ENCODE peak calls at places on chromosomes 11 and 22, in ten cellular contexts. W, K, B, D, H, G, Q, U, O and C are unnamed samples.

GRCh38 chr11:88814076-88814475 is 251.7 kb downstream of the GRM5 start:
- DNase-seq in W (no peak), K (no peak), B (no peak), D (no peak), H (no peak), G (no peak), Q (no peak), U (no peak), O (no peak), C (no peak)

GRCh38 chr11:69721745-69722144 is 17.9 kb upstream of the FGF19 start:
- DNase-seq in W (no peak), K (no peak), B (peak), D (no peak), H (peak), G (no peak), Q (no peak), U (no peak), O (no peak), C (no peak)

GRCh38 chr11:76265771-76266241 is 59.5 kb upstream of the WNT11 start:
- DNase-seq in W (no peak), K (no peak), B (no peak), D (no peak), H (peak), G (peak), Q (peak), U (no peak), O (no peak), C (no peak)

GRCh38 chr11:116738975-116739374 is 33.8 kb downstream of the BUD13 start:
- DNase-seq in W (no peak), K (no peak), B (no peak), D (peak), H (no peak), G (no peak), Q (no peak), U (no peak), O (no peak), C (no peak)

GRCh38 chr11:107408762-107409200 is 48.8 kb downstream of the CWF19L2 start:
- DNase-seq in W (no peak), K (no peak), B (no peak), D (no peak), H (no peak), G (no peak), Q (no peak), U (no peak), O (no peak), C (no peak)

GRCh38 chr11:79189604-79190003 is 251.2 kb downstream of the TENM4 start:
- DNase-seq in W (no peak), K (no peak), B (no peak), D (no peak), H (peak), G (no peak), Q (no peak), U (no peak), O (no peak), C (no peak)

GRCh38 chr11:8063319-8063718 is 17.7 kb upstream of the TUB start:
- DNase-seq in W (no peak), K (no peak), B (no peak), D (peak), H (no peak), G (no peak), Q (peak), U (no peak), O (no peak), C (no peak)

GRCh38 chr22:42642801-42643631 is 2.6 kb upstream of the ATP5MGL start:
- DNase-seq in W (no peak), K (no peak), B (peak), D (no peak), H (no peak), G (no peak), Q (no peak), U (no peak), O (no peak), C (no peak)

GRCh38 chr11:8531312-8531711 is 62.7 kb downstream of the STK33 start:
- DNase-seq in W (no peak), K (no peak), B (peak), D (no peak), H (no peak), G (no peak), Q (peak), U (no peak), O (no peak), C (no peak)

GRCh38 chr11:90309693-90310092 is 86.8 kb upstream of the CHORDC1 start:
- DNase-seq in W (no peak), K (no peak), B (no peak), D (no peak), H (no peak), G (no peak), Q (no peak), U (no peak), O (no peak), C (no peak)

GRCh38 chr11:55707029-55707428 is 45.0 kb downstream of the OR4C6 start:
- DNase-seq in W (no peak), K (no peak), B (peak), D (no peak), H (no peak), G (no peak), Q (peak), U (no peak), O (no peak), C (peak)

GRCh38 chr22:32255726-32256125 is 579 bp upstream of the SLC5A4 start:
- DNase-seq in W (no peak), K (no peak), B (no peak), D (no peak), H (no peak), G (no peak), Q (no peak), U (no peak), O (no peak), C (no peak)

DNA sequence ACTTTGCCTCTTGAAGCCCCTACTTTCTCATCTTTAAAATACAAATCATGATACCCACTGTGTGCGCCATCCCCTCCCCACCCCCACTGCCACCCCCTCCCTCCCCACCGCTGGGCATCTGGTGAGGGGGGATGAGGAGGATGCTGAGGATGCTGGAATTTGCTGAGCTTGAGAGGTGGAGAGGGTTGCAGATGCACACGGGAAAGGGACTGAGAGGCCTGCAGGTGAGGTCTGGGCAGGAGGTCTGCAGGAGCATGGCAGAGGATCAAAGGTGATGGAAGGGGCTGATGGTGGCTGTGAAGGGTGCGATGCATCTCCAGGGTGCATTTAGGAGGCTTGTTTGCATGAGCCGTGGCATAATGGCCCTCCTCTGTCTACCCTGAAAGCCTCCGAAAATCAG is 7.6 kb upstream of the TBC1D22A start:
- DNase-seq in W (no peak), K (no peak), B (no peak), D (no peak), H (no peak), G (no peak), Q (no peak), U (no peak), O (no peak), C (no peak)
- H3K27ac ChIP-seq in W (peak), K (peak), B (no peak), D (no peak), H (peak), G (peak), Q (no peak), U (no peak), O (no peak), C (no peak)

DNA sequence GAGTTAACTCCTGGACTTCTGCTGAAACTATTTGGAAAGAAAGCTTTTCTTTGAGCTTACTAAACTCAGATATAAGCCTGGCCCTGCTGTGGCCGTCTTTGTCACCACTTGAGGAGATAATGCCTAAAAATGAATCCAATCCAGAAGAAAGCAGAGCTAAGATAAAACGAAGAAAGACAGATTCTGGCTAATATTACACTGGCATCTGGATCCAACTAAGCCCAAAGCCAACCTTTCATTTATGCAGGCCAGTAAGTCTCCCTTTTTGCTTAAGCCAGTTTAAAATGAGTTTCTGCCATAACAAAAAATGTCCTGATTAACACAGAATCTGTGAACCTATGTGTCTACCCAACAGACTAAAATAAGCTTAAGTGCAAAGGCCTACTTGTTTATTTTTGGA is 34.5 kb downstream of the PIK3C2A start:
- DNase-seq in W (no peak), K (no peak), B (no peak), D (no peak), H (no peak), G (no peak), Q (no peak), U (no peak), O (no peak), C (no peak)
- H3K27ac ChIP-seq in W (no peak), K (no peak), B (peak), D (no peak), H (no peak), G (no peak), Q (peak), U (no peak), O (no peak), C (no peak)

GRCh38 chr11:130781906-130782305 is 134.4 kb downstream of the SNX19 start:
- DNase-seq in W (no peak), K (no peak), B (no peak), D (peak), H (no peak), G (no peak), Q (no peak), U (no peak), O (no peak), C (peak)
- H3K27ac ChIP-seq in W (peak), K (peak), B (no peak), D (no peak), H (no peak), G (peak), Q (no peak), U (no peak), O (no peak), C (peak)

DNA sequence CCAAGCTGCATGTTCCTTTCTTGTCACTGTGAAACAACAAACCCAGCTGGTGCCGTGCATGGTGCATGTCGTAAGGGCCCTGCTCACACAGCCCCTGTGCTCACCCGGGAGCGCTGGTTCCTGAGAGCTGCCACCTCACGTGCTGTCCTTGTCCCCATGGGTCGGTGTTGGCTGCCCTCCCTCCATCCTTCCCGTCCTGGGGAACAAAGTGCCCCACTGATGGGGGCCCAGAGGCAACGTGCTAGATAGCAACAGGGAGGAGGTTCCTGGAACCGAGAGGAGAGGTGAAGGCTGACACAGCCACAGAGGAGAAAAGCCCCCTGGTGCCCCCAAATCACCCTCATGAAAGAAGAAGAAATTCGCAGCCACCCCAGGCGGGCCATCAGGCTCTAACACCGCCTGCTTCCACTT is 56.6 kb upstream of the SLC22A12 start:
- DNase-seq in W (no peak), K (no peak), B (no peak), D (no peak), H (no peak), G (no peak), Q (no peak), U (no peak), O (no peak), C (no peak)
- H3K27ac ChIP-seq in W (no peak), K (no peak), B (no peak), D (no peak), H (no peak), G (no peak), Q (no peak), U (no peak), O (no peak), C (no peak)

DNA sequence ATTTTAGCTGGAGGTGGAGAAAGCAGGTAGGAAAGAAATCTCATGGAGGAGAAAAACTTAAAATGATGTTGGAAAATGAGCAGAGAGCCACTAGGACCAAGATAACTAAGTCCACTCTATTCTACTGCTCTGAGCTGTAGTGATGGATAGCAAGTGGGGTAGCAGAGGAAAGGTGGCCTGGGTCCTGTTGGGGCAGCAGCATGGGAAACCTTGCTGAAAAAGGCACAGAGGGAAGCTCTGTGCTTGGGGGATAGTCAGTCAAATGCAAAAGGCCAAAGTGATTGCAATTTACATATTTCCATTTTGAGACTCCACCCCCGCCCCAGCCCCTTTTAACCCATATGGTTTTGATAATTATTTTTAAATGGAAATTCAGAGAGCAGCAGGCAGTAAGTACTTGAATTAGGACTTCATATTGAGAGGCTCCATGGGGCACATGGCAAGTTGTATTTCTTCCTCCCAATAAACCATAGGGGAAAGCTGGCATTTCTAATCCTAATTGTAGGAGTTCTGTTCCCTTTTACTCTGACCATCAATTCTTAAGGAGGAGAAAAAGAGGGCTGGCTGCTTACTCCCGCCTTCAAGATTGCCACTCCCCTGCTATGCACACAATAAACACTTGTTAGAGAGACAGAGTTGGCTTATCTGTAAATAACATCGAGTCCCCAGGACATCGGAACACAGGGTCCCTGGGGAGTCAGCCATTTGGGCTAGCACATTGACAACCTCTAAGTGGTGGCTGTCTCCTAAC is 1341.5 kb upstream of the TENM4 start:
- DNase-seq in W (no peak), K (no peak), B (peak), D (no peak), H (no peak), G (no peak), Q (no peak), U (peak), O (no peak), C (no peak)
- H3K27ac ChIP-seq in W (no peak), K (no peak), B (no peak), D (no peak), H (no peak), G (no peak), Q (no peak), U (no peak), O (no peak), C (no peak)

DNA sequence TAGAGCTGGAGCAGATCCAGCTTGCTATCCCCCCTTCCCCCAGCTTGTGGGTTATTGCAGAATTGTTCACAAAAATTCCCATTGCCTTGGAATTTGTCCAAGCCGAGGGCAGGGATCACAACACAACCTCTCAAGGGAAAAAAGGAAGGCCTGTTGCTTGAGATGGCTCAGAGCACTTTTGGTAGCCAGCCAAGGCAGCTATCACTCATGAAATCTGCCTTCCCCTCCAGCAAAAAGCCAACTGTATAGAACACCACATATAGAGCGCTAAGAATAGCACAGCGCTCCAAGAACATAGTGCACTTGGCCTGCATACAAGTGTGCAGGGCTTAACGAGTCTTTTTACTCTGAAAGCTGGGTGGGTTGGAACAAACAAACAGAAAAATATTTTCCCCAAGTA is 46.2 kb downstream of the FAM83F start:
- DNase-seq in W (peak), K (no peak), B (no peak), D (no peak), H (peak), G (peak), Q (peak), U (no peak), O (no peak), C (no peak)
- H3K27ac ChIP-seq in W (peak), K (peak), B (no peak), D (peak), H (no peak), G (peak), Q (peak), U (no peak), O (no peak), C (no peak)

GRCh38 chr11:104967493-104968364 is 645 bp downstream of the CASP4 start:
- DNase-seq in W (no peak), K (no peak), B (no peak), D (no peak), H (no peak), G (no peak), Q (peak), U (no peak), O (no peak), C (peak)
- H3K27ac ChIP-seq in W (peak), K (peak), B (no peak), D (peak), H (peak), G (peak), Q (no peak), U (no peak), O (peak), C (peak)